ENCODE peak calls at places on chromosome 11, in nine cellular contexts. One of them, this sample, is unnamed.

GRCh38 chr11:77819921-77820564 is 479 bp downstream of the RSF1 start:
- DNase-seq in tibial artery: peak
- DNase-seq in fibroblast of lung: peak
- DNase-seq in OCI-LY7: peak
- DNase-seq in Caco-2: peak
- DNase-seq in breast epithelium: no peak
- DNase-seq in CD4-positive, alpha-beta T cell: peak
- DNase-seq in mucosa of descending colon: peak
- DNase-seq in RWPE1: peak
- DNase-seq in this sample: peak

GRCh38 chr11:27716850-27717249 is 16.6 kb upstream of the BDNF start:
- DNase-seq in breast epithelium: no peak
- DNase-seq in Caco-2: no peak
- DNase-seq in tibial artery: no peak
- DNase-seq in RWPE1: no peak
- DNase-seq in mucosa of descending colon: no peak
- DNase-seq in CD4-positive, alpha-beta T cell: no peak
- DNase-seq in OCI-LY7: no peak
- DNase-seq in fibroblast of lung: peak
- DNase-seq in this sample: no peak

GRCh38 chr11:2510626-2511402 is 66.0 kb downstream of the KCNQ1 start:
- DNase-seq in OCI-LY7: no peak
- DNase-seq in breast epithelium: no peak
- DNase-seq in RWPE1: no peak
- DNase-seq in mucosa of descending colon: peak
- DNase-seq in tibial artery: peak
- DNase-seq in fibroblast of lung: no peak
- DNase-seq in Caco-2: no peak
- DNase-seq in CD4-positive, alpha-beta T cell: no peak
- DNase-seq in this sample: no peak

GRCh38 chr11:94545641-94546470 is 2.1 kb downstream of the FUT4 start:
- DNase-seq in OCI-LY7: no peak
- DNase-seq in mucosa of descending colon: no peak
- DNase-seq in breast epithelium: no peak
- DNase-seq in RWPE1: no peak
- DNase-seq in Caco-2: no peak
- DNase-seq in fibroblast of lung: no peak
- DNase-seq in tibial artery: no peak
- DNase-seq in CD4-positive, alpha-beta T cell: no peak
- DNase-seq in this sample: no peak

GRCh38 chr11:88709567-88709966 is 356.2 kb downstream of the GRM5 start:
- DNase-seq in breast epithelium: no peak
- DNase-seq in CD4-positive, alpha-beta T cell: no peak
- DNase-seq in mucosa of descending colon: no peak
- DNase-seq in RWPE1: peak
- DNase-seq in OCI-LY7: no peak
- DNase-seq in fibroblast of lung: no peak
- DNase-seq in tibial artery: no peak
- DNase-seq in Caco-2: no peak
- DNase-seq in this sample: no peak

GRCh38 chr11:101748572-101748971 is 164.8 kb upstream of the TRPC6 start:
- DNase-seq in RWPE1: no peak
- DNase-seq in tibial artery: no peak
- DNase-seq in CD4-positive, alpha-beta T cell: no peak
- DNase-seq in mucosa of descending colon: no peak
- DNase-seq in Caco-2: no peak
- DNase-seq in OCI-LY7: no peak
- DNase-seq in fibroblast of lung: no peak
- DNase-seq in breast epithelium: no peak
- DNase-seq in this sample: no peak

GRCh38 chr11:132610216-132610615 is 922.1 kb downstream of the OPCML start:
- DNase-seq in RWPE1: no peak
- DNase-seq in CD4-positive, alpha-beta T cell: no peak
- DNase-seq in breast epithelium: no peak
- DNase-seq in fibroblast of lung: peak
- DNase-seq in mucosa of descending colon: no peak
- DNase-seq in OCI-LY7: no peak
- DNase-seq in tibial artery: no peak
- DNase-seq in Caco-2: no peak
- DNase-seq in this sample: no peak

GRCh38 chr11:27614092-27614491 is 86.2 kb downstream of the BDNF start:
- DNase-seq in breast epithelium: no peak
- DNase-seq in CD4-positive, alpha-beta T cell: no peak
- DNase-seq in Caco-2: no peak
- DNase-seq in OCI-LY7: no peak
- DNase-seq in fibroblast of lung: no peak
- DNase-seq in tibial artery: no peak
- DNase-seq in RWPE1: no peak
- DNase-seq in mucosa of descending colon: no peak
- DNase-seq in this sample: no peak

GRCh38 chr11:88015170-88015569 is 160.1 kb downstream of the RAB38 start:
- DNase-seq in RWPE1: no peak
- DNase-seq in breast epithelium: no peak
- DNase-seq in mucosa of descending colon: no peak
- DNase-seq in tibial artery: no peak
- DNase-seq in Caco-2: no peak
- DNase-seq in OCI-LY7: no peak
- DNase-seq in fibroblast of lung: no peak
- DNase-seq in CD4-positive, alpha-beta T cell: no peak
- DNase-seq in this sample: no peak

DNA sequence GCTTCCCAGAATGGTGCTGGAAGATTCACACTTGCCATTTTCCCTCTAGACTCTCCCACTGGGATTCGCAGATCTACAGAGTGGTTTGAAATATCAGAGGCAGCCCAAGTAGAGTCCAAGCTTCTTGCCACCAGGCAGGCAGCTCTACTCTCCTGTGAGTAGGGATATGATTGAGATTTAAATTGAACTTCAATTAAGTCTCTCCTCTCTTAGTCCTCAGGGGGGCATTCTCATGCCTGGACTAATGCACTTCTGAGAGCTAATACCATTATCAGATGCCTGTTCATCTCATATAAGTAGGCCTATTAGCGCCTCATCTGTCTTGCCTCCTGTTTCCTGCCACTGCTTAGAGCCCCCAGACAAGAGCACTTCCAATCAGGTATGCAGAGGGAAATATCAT is 25.5 kb upstream of the AMPD3 start:
- DNase-seq in Caco-2: no peak
- DNase-seq in mucosa of descending colon: no peak
- DNase-seq in breast epithelium: no peak
- DNase-seq in tibial artery: no peak
- DNase-seq in OCI-LY7: no peak
- DNase-seq in CD4-positive, alpha-beta T cell: no peak
- DNase-seq in fibroblast of lung: no peak
- DNase-seq in RWPE1: no peak
- DNase-seq in this sample: no peak
- TF ChIP-seq CTCF in Caco-2: no peak
- TF ChIP-seq CTCF in mucosa of descending colon: no peak
- TF ChIP-seq CTCF in breast epithelium: no peak
- TF ChIP-seq CTCF in tibial artery: no peak
- TF ChIP-seq CTCF in OCI-LY7: no peak
- TF ChIP-seq CTCF in CD4-positive, alpha-beta T cell: no peak
- TF ChIP-seq CTCF in fibroblast of lung: no peak
- TF ChIP-seq CTCF in RWPE1: no peak
- TF ChIP-seq CTCF in this sample: no peak

GRCh38 chr11:119295178-119295577 is 21.8 kb downstream of the MCAM start:
- DNase-seq in tibial artery: no peak
- DNase-seq in mucosa of descending colon: no peak
- DNase-seq in OCI-LY7: peak
- DNase-seq in fibroblast of lung: no peak
- DNase-seq in Caco-2: no peak
- DNase-seq in CD4-positive, alpha-beta T cell: no peak
- DNase-seq in breast epithelium: no peak
- DNase-seq in RWPE1: no peak
- DNase-seq in this sample: no peak
- TF ChIP-seq CTCF in tibial artery: peak
- TF ChIP-seq CTCF in mucosa of descending colon: no peak
- TF ChIP-seq CTCF in OCI-LY7: peak
- TF ChIP-seq CTCF in fibroblast of lung: no peak
- TF ChIP-seq CTCF in Caco-2: no peak
- TF ChIP-seq CTCF in CD4-positive, alpha-beta T cell: no peak
- TF ChIP-seq CTCF in breast epithelium: no peak
- TF ChIP-seq CTCF in RWPE1: no peak
- TF ChIP-seq CTCF in this sample: no peak

GRCh38 chr11:31887180-31887579 is 76.1 kb upstream of the PAX6 start:
- DNase-seq in breast epithelium: no peak
- DNase-seq in OCI-LY7: no peak
- DNase-seq in tibial artery: no peak
- DNase-seq in fibroblast of lung: no peak
- DNase-seq in mucosa of descending colon: no peak
- DNase-seq in RWPE1: no peak
- DNase-seq in Caco-2: no peak
- DNase-seq in CD4-positive, alpha-beta T cell: no peak
- DNase-seq in this sample: peak
- TF ChIP-seq CTCF in breast epithelium: no peak
- TF ChIP-seq CTCF in OCI-LY7: peak
- TF ChIP-seq CTCF in tibial artery: no peak
- TF ChIP-seq CTCF in fibroblast of lung: no peak
- TF ChIP-seq CTCF in mucosa of descending colon: no peak
- TF ChIP-seq CTCF in RWPE1: no peak
- TF ChIP-seq CTCF in Caco-2: no peak
- TF ChIP-seq CTCF in CD4-positive, alpha-beta T cell: peak
- TF ChIP-seq CTCF in this sample: no peak

DNA sequence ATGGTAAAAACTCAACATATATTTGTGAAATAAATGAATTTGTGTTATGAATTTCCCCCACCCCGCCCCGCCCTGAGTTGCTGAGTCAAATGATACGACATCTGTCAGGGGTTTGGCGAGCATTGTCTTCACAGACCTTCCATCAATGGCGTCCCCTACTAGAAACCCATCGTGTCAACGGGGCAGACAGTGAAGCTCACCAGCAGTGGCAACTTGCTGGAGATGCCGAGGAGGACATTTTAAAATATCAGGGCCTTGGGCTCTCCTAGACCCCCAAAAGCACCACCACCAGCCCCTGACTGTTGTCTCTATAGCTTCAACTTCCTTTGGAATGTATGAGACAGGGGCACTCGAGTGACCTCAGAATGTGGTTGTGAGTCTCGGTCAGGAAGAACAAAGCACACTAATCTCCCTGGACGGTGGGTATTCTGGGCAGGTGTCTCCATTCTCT is 776 bp upstream of the NXF1 start:
- DNase-seq in OCI-LY7: peak
- DNase-seq in mucosa of descending colon: no peak
- DNase-seq in tibial artery: no peak
- DNase-seq in CD4-positive, alpha-beta T cell: peak
- DNase-seq in breast epithelium: no peak
- DNase-seq in Caco-2: no peak
- DNase-seq in fibroblast of lung: peak
- DNase-seq in RWPE1: no peak
- DNase-seq in this sample: peak
- TF ChIP-seq CTCF in OCI-LY7: no peak
- TF ChIP-seq CTCF in mucosa of descending colon: no peak
- TF ChIP-seq CTCF in tibial artery: no peak
- TF ChIP-seq CTCF in CD4-positive, alpha-beta T cell: no peak
- TF ChIP-seq CTCF in breast epithelium: no peak
- TF ChIP-seq CTCF in Caco-2: no peak
- TF ChIP-seq CTCF in fibroblast of lung: no peak
- TF ChIP-seq CTCF in RWPE1: no peak
- TF ChIP-seq CTCF in this sample: no peak

GRCh38 chr11:129455756-129456436 is 80.2 kb downstream of the BARX2 start:
- DNase-seq in OCI-LY7: no peak
- DNase-seq in fibroblast of lung: no peak
- DNase-seq in CD4-positive, alpha-beta T cell: no peak
- DNase-seq in mucosa of descending colon: no peak
- DNase-seq in tibial artery: no peak
- DNase-seq in RWPE1: no peak
- DNase-seq in Caco-2: no peak
- DNase-seq in breast epithelium: no peak
- DNase-seq in this sample: no peak
- TF ChIP-seq CTCF in OCI-LY7: no peak
- TF ChIP-seq CTCF in fibroblast of lung: no peak
- TF ChIP-seq CTCF in CD4-positive, alpha-beta T cell: no peak
- TF ChIP-seq CTCF in mucosa of descending colon: no peak
- TF ChIP-seq CTCF in tibial artery: no peak
- TF ChIP-seq CTCF in RWPE1: no peak
- TF ChIP-seq CTCF in Caco-2: no peak
- TF ChIP-seq CTCF in breast epithelium: no peak
- TF ChIP-seq CTCF in this sample: no peak

GRCh38 chr11:8914661-8915018 is 3.7 kb downstream of the AKIP1 start:
- DNase-seq in mucosa of descending colon: no peak
- DNase-seq in breast epithelium: no peak
- DNase-seq in CD4-positive, alpha-beta T cell: no peak
- DNase-seq in RWPE1: no peak
- DNase-seq in OCI-LY7: no peak
- DNase-seq in fibroblast of lung: no peak
- DNase-seq in tibial artery: no peak
- DNase-seq in Caco-2: no peak
- DNase-seq in this sample: no peak
- TF ChIP-seq CTCF in mucosa of descending colon: no peak
- TF ChIP-seq CTCF in breast epithelium: no peak
- TF ChIP-seq CTCF in CD4-positive, alpha-beta T cell: peak
- TF ChIP-seq CTCF in RWPE1: no peak
- TF ChIP-seq CTCF in OCI-LY7: peak
- TF ChIP-seq CTCF in fibroblast of lung: no peak
- TF ChIP-seq CTCF in tibial artery: no peak
- TF ChIP-seq CTCF in Caco-2: no peak
- TF ChIP-seq CTCF in this sample: no peak

GRCh38 chr11:106939157-106939556 is 79.1 kb downstream of the GUCY1A2 start:
- DNase-seq in CD4-positive, alpha-beta T cell: no peak
- DNase-seq in Caco-2: no peak
- DNase-seq in fibroblast of lung: no peak
- DNase-seq in mucosa of descending colon: no peak
- DNase-seq in RWPE1: no peak
- DNase-seq in breast epithelium: no peak
- DNase-seq in tibial artery: no peak
- DNase-seq in OCI-LY7: no peak
- DNase-seq in this sample: no peak

GRCh38 chr11:106937113-106937512 is 81.2 kb downstream of the GUCY1A2 start:
- DNase-seq in RWPE1: no peak
- DNase-seq in breast epithelium: no peak
- DNase-seq in CD4-positive, alpha-beta T cell: no peak
- DNase-seq in OCI-LY7: no peak
- DNase-seq in mucosa of descending colon: no peak
- DNase-seq in fibroblast of lung: no peak
- DNase-seq in Caco-2: no peak
- DNase-seq in tibial artery: no peak
- DNase-seq in this sample: no peak

GRCh38 chr11:106943089-106943488 is 75.2 kb downstream of the GUCY1A2 start:
- DNase-seq in RWPE1: no peak
- DNase-seq in tibial artery: no peak
- DNase-seq in OCI-LY7: no peak
- DNase-seq in fibroblast of lung: no peak
- DNase-seq in Caco-2: no peak
- DNase-seq in mucosa of descending colon: no peak
- DNase-seq in CD4-positive, alpha-beta T cell: no peak
- DNase-seq in breast epithelium: no peak
- DNase-seq in this sample: no peak
- TF ChIP-seq CTCF in RWPE1: no peak
- TF ChIP-seq CTCF in tibial artery: no peak
- TF ChIP-seq CTCF in OCI-LY7: no peak
- TF ChIP-seq CTCF in fibroblast of lung: no peak
- TF ChIP-seq CTCF in Caco-2: no peak
- TF ChIP-seq CTCF in mucosa of descending colon: no peak
- TF ChIP-seq CTCF in CD4-positive, alpha-beta T cell: no peak
- TF ChIP-seq CTCF in breast epithelium: no peak
- TF ChIP-seq CTCF in this sample: no peak

GRCh38 chr11:32861850-32862577 is 30.6 kb upstream of the QSER1 start:
- DNase-seq in OCI-LY7: no peak
- DNase-seq in breast epithelium: no peak
- DNase-seq in CD4-positive, alpha-beta T cell: no peak
- DNase-seq in mucosa of descending colon: no peak
- DNase-seq in fibroblast of lung: no peak
- DNase-seq in Caco-2: no peak
- DNase-seq in tibial artery: no peak
- DNase-seq in RWPE1: no peak
- DNase-seq in this sample: no peak

GRCh38 chr11:32864555-32864954 is 28.1 kb upstream of the QSER1 start:
- DNase-seq in Caco-2: no peak
- DNase-seq in CD4-positive, alpha-beta T cell: no peak
- DNase-seq in breast epithelium: no peak
- DNase-seq in OCI-LY7: no peak
- DNase-seq in RWPE1: no peak
- DNase-seq in tibial artery: no peak
- DNase-seq in fibroblast of lung: no peak
- DNase-seq in mucosa of descending colon: no peak
- DNase-seq in this sample: no peak

GRCh38 chr11:32858731-32859130 is 29.0 kb downstream of the PRRG4 start:
- DNase-seq in mucosa of descending colon: no peak
- DNase-seq in breast epithelium: no peak
- DNase-seq in OCI-LY7: no peak
- DNase-seq in fibroblast of lung: no peak
- DNase-seq in CD4-positive, alpha-beta T cell: no peak
- DNase-seq in RWPE1: no peak
- DNase-seq in Caco-2: no peak
- DNase-seq in tibial artery: no peak
- DNase-seq in this sample: no peak
- TF ChIP-seq CTCF in mucosa of descending colon: no peak
- TF ChIP-seq CTCF in breast epithelium: no peak
- TF ChIP-seq CTCF in OCI-LY7: no peak
- TF ChIP-seq CTCF in fibroblast of lung: peak
- TF ChIP-seq CTCF in CD4-positive, alpha-beta T cell: no peak
- TF ChIP-seq CTCF in RWPE1: no peak
- TF ChIP-seq CTCF in Caco-2: peak
- TF ChIP-seq CTCF in tibial artery: no peak
- TF ChIP-seq CTCF in this sample: no peak